ENCODE peak calls at places on chromosomes 3 and 15, in seven cellular contexts. F, D, Z, V, I, C and T are unnamed samples.

GRCh38 chr3:186070996-186071395 is 37.9 kb downstream of the ETV5 start:
- DNase-seq in Z (no peak), F (no peak), C (peak; percentile 42), I (no peak), V (no peak), D (no peak), T (no peak)

GRCh38 chr3:133021206-133021605 is 17.0 kb upstream of the TMEM108 start:
- DNase-seq in D (no peak), I (no peak), C (no peak), F (no peak), Z (no peak), V (no peak), T (no peak)

GRCh38 chr15:79674124-79674465 is 222.7 kb downstream of the MTHFS start:
- DNase-seq in I (no peak), Z (no peak), V (no peak), D (no peak), F (no peak), C (no peak), T (no peak)

GRCh38 chr15:25886498-25887140 is 23.5 kb upstream of the ATP10A start:
- DNase-seq in D (peak; percentile 70), C (no peak), F (no peak), V (no peak), I (peak; percentile 63), Z (no peak), T (no peak)

GRCh38 chr3:190696777-190697501 is 165.6 kb downstream of the GMNC start:
- DNase-seq in D (peak; percentile 30), V (peak; percentile 3), Z (no peak), F (peak; percentile 21), I (peak; percentile 68), C (peak; percentile 64), T (peak; percentile 51)

GRCh38 chr15:63030101-63030528 is 12.4 kb upstream of the TPM1 start:
- DNase-seq in F (no peak), D (peak; percentile 62), C (peak; percentile 60), Z (no peak), V (no peak), I (no peak), T (no peak)

GRCh38 chr15:42403389-42403788 is 44.1 kb downstream of the CAPN3 start:
- DNase-seq in F (no peak), Z (no peak), V (no peak), D (no peak), I (no peak), C (no peak), T (no peak)

GRCh38 chr3:88188436-88188835 is 38.7 kb downstream of the C3orf38 start:
- DNase-seq in I (peak; percentile 11), V (no peak), F (no peak), C (peak; percentile 31), Z (no peak), D (peak; percentile 29), T (no peak)

GRCh38 chr3:187360523-187361060 is 7.6 kb upstream of the RTP4 start:
- DNase-seq in I (no peak), Z (no peak), C (peak; percentile 4), V (no peak), F (no peak), D (peak; percentile 17), T (peak; percentile 14)

GRCh38 chr15:67537771-67538170 is 4.7 kb upstream of the MAP2K5 start:
- DNase-seq in D (no peak), I (no peak), C (no peak), F (no peak), Z (no peak), V (peak; percentile 20), T (no peak)

GRCh38 chr3:126932188-126932931 is 50.6 kb upstream of the PLXNA1 start:
- DNase-seq in V (no peak), Z (no peak), I (peak; percentile 43), D (peak; percentile 75), F (no peak), C (peak; percentile 71), T (peak; percentile 36)

GRCh38 chr3:157201648-157202278 is 41.8 kb upstream of the CCNL1 start:
- DNase-seq in V (peak; percentile 52), I (peak; percentile 78), C (peak; percentile 63), F (peak; percentile 19), Z (no peak), D (peak; percentile 58), T (peak; percentile 50)

DNA sequence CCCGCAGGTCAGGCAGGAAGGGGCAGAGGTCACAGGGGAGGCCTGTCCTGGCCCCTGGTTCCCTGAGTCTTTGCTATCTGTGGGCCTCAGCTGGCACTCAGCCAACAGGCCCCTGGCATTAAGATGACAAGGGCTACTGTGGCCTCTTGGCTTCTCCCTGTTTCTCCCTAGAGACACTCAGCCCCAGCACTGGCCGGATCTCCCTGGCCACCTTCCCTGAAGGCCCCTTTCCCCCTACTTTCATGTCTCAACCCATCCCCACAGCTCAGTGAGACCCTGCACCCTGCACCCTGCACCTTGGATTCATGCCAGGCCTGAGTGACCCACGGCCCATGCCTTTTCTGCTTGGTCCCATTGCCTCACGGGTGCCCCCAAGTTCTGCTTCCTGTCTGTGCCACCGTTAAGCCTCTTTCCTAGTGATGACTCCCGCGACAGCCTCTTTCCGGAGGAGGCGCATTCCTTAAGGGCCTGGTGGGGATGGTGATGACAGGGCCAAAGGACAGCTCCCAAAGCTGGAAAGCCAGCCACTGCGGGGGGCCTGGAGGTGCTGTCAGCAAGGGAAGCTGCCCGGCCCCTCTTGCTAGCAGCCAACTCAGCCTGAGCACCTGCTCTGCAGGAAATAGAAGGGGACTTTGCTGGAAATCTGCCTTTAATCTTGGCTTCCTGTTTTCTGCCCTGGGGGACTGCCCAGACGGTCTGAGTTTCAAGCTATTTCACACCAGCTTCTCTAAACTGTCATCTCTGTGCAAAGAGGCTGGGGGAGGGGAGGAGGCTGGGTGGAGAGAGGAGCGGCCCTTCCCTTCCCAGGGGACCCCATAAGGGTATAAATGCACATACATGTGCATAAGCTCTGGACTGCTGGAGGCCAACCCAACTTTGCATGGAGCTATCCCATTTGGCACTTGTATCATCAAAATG is 4.8 kb upstream of the CSK start:
- DNase-seq in V (no peak), C (no peak), I (peak; percentile 31), F (no peak), D (no peak), Z (peak; percentile 42), T (no peak)
- H3K4me3 ChIP-seq in V (no peak overlapping the region), C (no peak overlapping the region), I (no peak overlapping the region), F (no peak overlapping the region), D (no peak overlapping the region), Z (no peak overlapping the region), T (no peak overlapping the region)

GRCh38 chr3:197485143-197485542 is 70.6 kb downstream of the BDH1 start:
- DNase-seq in D (no peak), I (no peak), F (no peak), Z (peak; percentile 62), V (no peak), C (no peak), T (no peak)
- H3K4me3 ChIP-seq in D (no peak overlapping the region), I (no peak overlapping the region), F (no peak overlapping the region), Z (no peak overlapping the region), V (no peak overlapping the region), C (no peak overlapping the region), T (no peak overlapping the region)

GRCh38 chr3:14407203-14407602 is 4.8 kb downstream of the SLC6A6 start:
- DNase-seq in I (no peak), C (no peak), D (no peak), V (no peak), Z (no peak), F (no peak), T (no peak)
- H3K4me3 ChIP-seq in I (no peak overlapping the region), C (no peak overlapping the region), D (no peak overlapping the region), V (no peak overlapping the region), Z (no peak overlapping the region), F (no peak overlapping the region), T (no peak overlapping the region)

DNA sequence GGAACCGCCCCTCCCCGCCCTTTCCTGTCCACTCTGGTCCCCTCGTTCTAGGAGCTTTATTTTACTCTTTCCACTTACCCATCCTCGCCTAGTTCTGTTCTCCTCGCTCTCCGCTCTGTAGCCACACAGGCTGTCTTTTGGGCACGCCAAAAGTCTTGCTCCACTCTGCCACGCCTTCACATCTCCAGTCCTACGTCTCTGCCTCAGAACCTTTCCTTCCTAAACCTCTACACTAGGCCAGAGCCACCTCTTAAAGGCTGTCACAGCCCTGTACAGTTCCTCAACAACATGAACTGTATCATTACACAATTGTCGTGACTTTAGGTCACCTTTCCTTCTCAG is 385 bp upstream of the ARPP19 start:
- DNase-seq in V (no peak), Z (no peak), I (no peak), D (no peak), F (no peak), C (no peak), T (no peak)
- H3K4me3 ChIP-seq in V (no peak overlapping the region), Z (peak overlapping the region; percentile 92), I (peak overlapping the region; percentile 67), D (peak overlapping the region; percentile 79), F (peak overlapping the region; percentile 98), C (peak overlapping the region; percentile 93), T (peak overlapping the region; percentile 81)

GRCh38 chr15:90231028-90232017 is 2.4 kb downstream of the CIB1 start:
- DNase-seq in V (peak; percentile 66), C (no peak), I (no peak), D (no peak), F (no peak), Z (no peak), T (no peak)

GRCh38 chr15:90228960-90229359 is 4.8 kb downstream of the CIB1 start:
- DNase-seq in F (no peak), I (no peak), D (no peak), C (no peak), Z (no peak), V (no peak), T (no peak)

GRCh38 chr15:90230071-90230494 is 3.7 kb downstream of the CIB1 start:
- DNase-seq in Z (no peak), F (no peak), C (no peak), V (peak; percentile 86), D (no peak), I (no peak), T (no peak)

GRCh38 chr15:90232196-90232595 is 1.5 kb downstream of the CIB1 start:
- DNase-seq in D (no peak), V (no peak), F (no peak), Z (no peak), I (no peak), C (peak; percentile 15), T (no peak)

GRCh38 chr15:90230610-90231009 is 3.1 kb downstream of the CIB1 start:
- DNase-seq in D (no peak), I (no peak), C (no peak), Z (no peak), V (no peak), F (no peak), T (no peak)
- H3K4me3 ChIP-seq in D (no peak overlapping the region), I (no peak overlapping the region), C (no peak overlapping the region), Z (no peak overlapping the region), V (no peak overlapping the region), F (no peak overlapping the region), T (no peak overlapping the region)